ENCODE peak calls at places on chromosomes 2 and 18, in nine cellular contexts. A, I, H, K, J, E, Z, N and B are unnamed samples.

GRCh38 chr2:157172866-157173578 is 84.5 kb upstream of the GALNT5 start:
- DNase-seq in A (no peak), I (no peak), H (peak), K (peak), J (no peak), E (peak), Z (no peak), N (no peak), B (no peak)

GRCh38 chr2:222024934-222025890 is 273.6 kb downstream of the PAX3 start:
- DNase-seq in A (no peak), I (peak), H (peak), K (peak), J (no peak), E (peak), Z (peak), N (peak), B (no peak)

GRCh38 chr2:199092419-199092818 is 365.3 kb downstream of the SATB2 start:
- DNase-seq in A (no peak), I (no peak), H (no peak), K (no peak), J (no peak), E (no peak), Z (no peak), N (no peak), B (no peak)

GRCh38 chr2:219362524-219363164 is 25.1 kb downstream of the DNPEP start:
- DNase-seq in A (no peak), I (peak), H (peak), K (peak), J (peak), E (peak), Z (no peak), N (peak), B (no peak)

GRCh38 chr2:216391401-216391800 is 19.1 kb upstream of the MARCHF4 start:
- DNase-seq in A (no peak), I (no peak), H (no peak), K (peak), J (no peak), E (no peak), Z (no peak), N (no peak), B (no peak)

GRCh38 chr18:12455511-12455910 is 47.8 kb downstream of the PRELID3A start:
- DNase-seq in A (no peak), I (no peak), H (peak), K (no peak), J (no peak), E (peak), Z (no peak), N (no peak), B (no peak)

GRCh38 chr18:58915006-58915799 is 50.5 kb downstream of the ZNF532 start:
- DNase-seq in A (no peak), I (no peak), H (no peak), K (no peak), J (no peak), E (peak), Z (no peak), N (no peak), B (no peak)

GRCh38 chr18:55054591-55054990 is 95.3 kb upstream of the CCDC68 start:
- DNase-seq in A (no peak), I (no peak), H (no peak), K (no peak), J (no peak), E (no peak), Z (no peak), N (no peak), B (no peak)

GRCh38 chr2:23616630-23617029 is 231.7 kb downstream of the KLHL29 start:
- DNase-seq in A (no peak), I (no peak), H (no peak), K (no peak), J (no peak), E (no peak), Z (no peak), N (no peak), B (no peak)

GRCh38 chr2:23617817-23618216 is 232.8 kb downstream of the KLHL29 start:
- DNase-seq in A (no peak), I (no peak), H (peak), K (no peak), J (no peak), E (no peak), Z (no peak), N (no peak), B (no peak)

GRCh38 chr2:23617167-23617787 is 232.3 kb downstream of the KLHL29 start:
- DNase-seq in A (no peak), I (no peak), H (peak), K (no peak), J (peak), E (peak), Z (no peak), N (no peak), B (no peak)

GRCh38 chr2:23618696-23619530 is 233.9 kb downstream of the KLHL29 start:
- DNase-seq in A (no peak), I (peak), H (no peak), K (no peak), J (no peak), E (no peak), Z (no peak), N (peak), B (no peak)

DNA sequence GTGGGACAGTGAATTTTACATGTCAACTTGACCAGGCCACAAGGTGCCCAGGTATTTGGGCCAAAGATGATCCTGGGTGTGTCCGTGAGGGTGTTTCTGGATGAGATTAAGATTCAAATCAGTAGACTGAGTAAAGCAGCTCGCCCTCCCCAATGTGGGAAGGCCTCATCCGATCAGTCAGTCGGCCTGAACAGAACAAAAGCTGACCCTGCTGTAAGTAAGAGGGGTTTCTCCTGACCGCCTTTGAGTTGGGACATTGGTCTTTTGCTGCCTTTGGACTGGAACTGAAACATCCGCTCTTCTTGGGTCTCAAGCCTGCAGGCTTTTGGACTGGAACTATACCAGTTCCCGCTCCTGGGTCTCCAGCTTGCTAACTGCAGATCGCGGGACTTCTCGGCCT is 233.3 kb downstream of the KLHL29 start:
- DNase-seq in A (no peak), I (no peak), H (no peak), K (no peak), J (no peak), E (no peak), Z (no peak), N (no peak), B (no peak)
- TF ChIP-seq CTCF in A (no peak), I (no peak), H (no peak), K (no peak), J (no peak), E (no peak), Z (no peak), N (no peak), B (no peak)

DNA sequence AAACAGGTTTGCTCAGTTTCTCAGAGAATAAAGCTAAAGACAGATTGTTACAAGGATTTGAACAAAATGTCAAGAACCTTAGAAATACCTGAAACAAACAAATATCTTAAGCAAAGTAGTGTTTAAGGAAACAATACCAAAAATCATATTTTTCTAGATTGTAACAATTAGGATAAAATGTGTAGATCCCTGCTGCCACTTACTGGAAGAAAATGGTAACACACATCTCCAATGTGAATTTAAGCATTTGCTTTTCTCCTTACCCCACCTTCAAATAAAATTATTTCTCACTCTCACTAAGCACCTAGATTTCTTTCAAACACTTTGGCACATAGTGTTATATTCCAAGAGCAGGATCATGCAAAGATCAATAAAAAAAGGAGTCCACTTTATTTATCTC is 34.9 kb downstream of the SUCLG1 start:
- DNase-seq in A (no peak), I (no peak), H (peak), K (peak), J (no peak), E (peak), Z (peak), N (peak), B (no peak)
- TF ChIP-seq CTCF in A (peak), I (peak), H (peak), K (peak), J (no peak), E (peak), Z (peak), N (peak), B (no peak)

GRCh38 chr2:32947484-32948143 is 861 bp downstream of the LTBP1 start:
- DNase-seq in A (no peak), I (peak), H (peak), K (peak), J (no peak), E (peak), Z (peak), N (peak), B (no peak)
- TF ChIP-seq CTCF in A (no peak), I (no peak), H (no peak), K (no peak), J (no peak), E (no peak), Z (no peak), N (no peak), B (no peak)

DNA sequence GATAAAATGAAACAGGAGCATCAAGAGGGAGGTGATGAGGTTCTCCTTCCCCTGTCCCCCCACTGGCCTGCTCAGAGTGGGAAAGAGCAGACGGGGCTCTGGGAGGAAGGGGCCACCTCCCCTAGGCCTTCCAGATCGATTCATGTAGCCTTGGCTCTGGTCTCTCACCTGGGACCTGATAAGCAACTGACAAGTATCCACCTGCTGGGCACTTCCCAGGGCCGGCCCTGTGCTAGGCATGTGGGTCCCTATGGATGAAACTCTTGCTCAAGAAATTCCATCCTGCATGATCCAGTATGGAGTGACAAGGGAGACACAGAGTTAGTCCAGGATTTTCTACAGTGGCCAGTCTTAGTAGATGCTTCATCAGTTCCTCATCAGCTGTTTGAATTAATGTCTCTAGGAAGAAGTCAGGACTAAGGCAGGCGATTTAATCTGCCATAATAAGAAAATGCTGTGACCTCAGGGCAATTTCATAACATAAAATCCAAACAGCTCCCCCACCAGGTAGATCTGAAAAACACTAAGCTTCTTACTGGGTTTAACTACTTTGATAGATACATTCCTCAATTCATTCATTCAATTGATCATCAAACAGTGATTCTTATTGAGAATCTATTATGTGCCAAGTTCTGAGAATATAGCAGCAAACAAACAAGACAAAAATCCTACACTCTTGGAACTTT is 44.7 kb upstream of the ZFP36L2 start:
- DNase-seq in A (no peak), I (no peak), H (peak), K (no peak), J (no peak), E (no peak), Z (no peak), N (no peak), B (no peak)
- TF ChIP-seq CTCF in A (peak), I (peak), H (peak), K (peak), J (no peak), E (peak), Z (no peak), N (no peak), B (no peak)

GRCh38 chr2:48080534-48081316 is 174.4 kb upstream of the FBXO11 start:
- DNase-seq in A (no peak), I (no peak), H (no peak), K (no peak), J (no peak), E (no peak), Z (no peak), N (no peak), B (no peak)
- TF ChIP-seq CTCF in A (no peak), I (no peak), H (no peak), K (no peak), J (no peak), E (no peak), Z (no peak), N (no peak), B (no peak)